ENCODE peak calls at places on chromosome 9, in nine cellular contexts. W is cardiac muscle cell, A is right atrium auricular region, H is fibroblast of lung, L is HCT116, J is tibial nerve, F is lower lobe of right lung, I is A673, X is cardiac fibroblast. O is an unnamed sample.
A peak's percentile ranks its signal among the peaks of the same experiment; 100 is the strongest.

GRCh38 chr9:137058651-137059234 is 4.9 kb upstream of the ENTPD2 start:
- DNase-seq in L (no peak), I (no peak), W (no peak), A (no peak), F (no peak), X (no peak), H (no peak), J (no peak), O (no peak)

GRCh38 chr9:2623046-2623865 is 1.7 kb downstream of the VLDLR start:
- DNase-seq in J (no peak), H (peak; percentile 42), W (peak; percentile 92), F (peak; percentile 80), X (peak; percentile 64), A (peak; percentile 85), L (no peak), I (peak; percentile 20), O (no peak)

GRCh38 chr9:93099551-93100264 is 3.7 kb downstream of the CARD19 start:
- DNase-seq in L (no peak), W (no peak), J (no peak), I (no peak), F (peak; percentile 44), A (no peak), X (no peak), H (no peak), O (no peak)

GRCh38 chr9:81861644-81862043 is 66.6 kb upstream of the SPATA31D4 start:
- DNase-seq in X (peak; percentile 49), F (no peak), H (peak; percentile 90), W (no peak), A (no peak), I (no peak), J (no peak), L (no peak), O (peak; percentile 28)

GRCh38 chr9:37398464-37399025 is 24.0 kb upstream of the GRHPR start:
- DNase-seq in J (no peak), F (no peak), A (no peak), H (no peak), W (no peak), L (no peak), X (no peak), I (no peak), O (no peak)

GRCh38 chr9:124869466-124869985 is 7.6 kb downstream of the ARPC5L start:
- DNase-seq in I (no peak), H (peak; percentile 20), J (no peak), F (no peak), W (peak; percentile 45), L (no peak), A (no peak), X (no peak), O (no peak)

GRCh38 chr9:83027153-83027867 is 35.6 kb downstream of the RASEF start:
- DNase-seq in J (no peak), W (no peak), H (peak; percentile 97), I (no peak), F (no peak), L (peak; percentile 22), X (peak; percentile 23), A (no peak), O (peak; percentile 87)

GRCh38 chr9:131915181-131915580 is 164.5 kb downstream of the MED27 start:
- DNase-seq in J (no peak), H (peak; percentile 72), I (no peak), X (no peak), L (no peak), W (no peak), A (no peak), F (no peak), O (no peak)

GRCh38 chr9:89038354-89039091 is 47.3 kb downstream of the S1PR3 start:
- DNase-seq in H (peak; percentile 98), L (no peak), A (peak; percentile 77), I (peak; percentile 8), W (no peak), X (peak; percentile 96), F (no peak), J (no peak), O (peak; percentile 90)

GRCh38 chr9:94881454-94881853 is 155.0 kb downstream of the AOPEP start:
- DNase-seq in W (no peak), A (no peak), J (no peak), L (no peak), X (no peak), I (no peak), H (no peak), F (no peak), O (no peak)

DNA sequence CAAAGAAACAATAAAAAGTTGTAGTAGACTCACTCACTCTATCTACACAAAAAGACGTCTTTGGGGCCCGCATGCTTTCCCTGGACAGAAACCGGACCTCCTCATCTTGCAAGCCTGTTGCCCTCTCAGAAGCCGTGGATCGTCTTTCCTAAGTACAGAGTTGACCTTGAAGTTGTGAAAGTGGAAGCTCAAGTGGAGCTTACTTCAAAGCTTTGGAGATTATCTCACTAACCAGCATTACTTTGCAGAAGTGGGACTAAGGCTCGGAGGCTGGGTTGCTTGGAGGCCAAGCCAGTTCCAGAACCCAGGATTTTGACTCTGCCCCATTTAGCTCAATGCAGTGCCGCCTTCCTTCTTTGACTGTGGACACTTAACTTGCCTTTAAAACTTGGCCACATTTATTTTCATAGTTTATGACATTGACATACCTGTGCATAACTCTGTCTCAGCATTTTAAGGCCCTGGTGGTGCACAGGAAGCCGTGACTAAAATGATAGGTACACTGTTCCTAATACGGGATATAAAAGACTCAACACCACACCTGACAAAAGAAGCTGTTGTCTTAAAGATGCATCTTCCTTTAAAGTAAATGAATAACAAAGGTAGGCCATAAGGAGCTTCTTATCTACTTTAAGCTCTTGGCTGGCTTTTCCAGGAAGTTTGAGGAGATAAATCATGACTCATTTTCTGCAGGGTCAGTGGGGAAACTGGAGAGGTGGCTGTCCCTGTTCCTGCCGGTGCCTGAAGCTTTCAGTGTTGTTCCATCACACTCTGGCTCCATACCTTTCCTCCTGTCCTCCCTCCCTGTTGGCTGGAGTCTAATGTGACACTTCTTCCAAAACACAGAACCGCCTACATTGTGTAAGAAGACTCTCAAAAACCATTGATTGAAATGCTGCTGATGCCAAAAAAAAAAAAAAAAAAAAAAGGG is 10.7 kb downstream of the SLC25A25 start:
- DNase-seq in X (peak; percentile 51), I (no peak), J (no peak), F (no peak), W (peak; percentile 85), L (peak; percentile 79), A (no peak), H (peak; percentile 65), O (no peak)
- H3K4me3 ChIP-seq in X (no peak overlapping the region), I (no peak overlapping the region), J (no peak overlapping the region), F (no peak overlapping the region), W (no peak overlapping the region), L (peak overlapping the region; percentile 0), A (no peak overlapping the region), H (no peak overlapping the region), O (no peak overlapping the region)

GRCh38 chr9:77649109-77649812 is 1.1 kb upstream of the GNA14 start:
- DNase-seq in X (peak; percentile 70), J (no peak), A (no peak), F (no peak), L (peak; percentile 10), W (no peak), I (peak; percentile 28), H (peak; percentile 26), O (no peak)

GRCh38 chr9:77647267-77647658 is 859 bp downstream of the GNA14 start:
- DNase-seq in H (no peak), W (no peak), I (no peak), X (no peak), A (no peak), F (no peak), L (no peak), J (no peak), O (no peak)

GRCh38 chr9:77651203-77651602 is 3.1 kb upstream of the GNA14 start:
- DNase-seq in A (no peak), I (no peak), W (no peak), L (no peak), H (no peak), X (no peak), F (no peak), J (no peak), O (no peak)

GRCh38 chr9:77647659-77648457 is at the start of gene GNA14:
- DNase-seq in H (peak; percentile 37), A (peak; percentile 61), X (peak; percentile 31), J (no peak), L (no peak), W (peak; percentile 44), I (no peak), F (no peak), O (no peak)

DNA sequence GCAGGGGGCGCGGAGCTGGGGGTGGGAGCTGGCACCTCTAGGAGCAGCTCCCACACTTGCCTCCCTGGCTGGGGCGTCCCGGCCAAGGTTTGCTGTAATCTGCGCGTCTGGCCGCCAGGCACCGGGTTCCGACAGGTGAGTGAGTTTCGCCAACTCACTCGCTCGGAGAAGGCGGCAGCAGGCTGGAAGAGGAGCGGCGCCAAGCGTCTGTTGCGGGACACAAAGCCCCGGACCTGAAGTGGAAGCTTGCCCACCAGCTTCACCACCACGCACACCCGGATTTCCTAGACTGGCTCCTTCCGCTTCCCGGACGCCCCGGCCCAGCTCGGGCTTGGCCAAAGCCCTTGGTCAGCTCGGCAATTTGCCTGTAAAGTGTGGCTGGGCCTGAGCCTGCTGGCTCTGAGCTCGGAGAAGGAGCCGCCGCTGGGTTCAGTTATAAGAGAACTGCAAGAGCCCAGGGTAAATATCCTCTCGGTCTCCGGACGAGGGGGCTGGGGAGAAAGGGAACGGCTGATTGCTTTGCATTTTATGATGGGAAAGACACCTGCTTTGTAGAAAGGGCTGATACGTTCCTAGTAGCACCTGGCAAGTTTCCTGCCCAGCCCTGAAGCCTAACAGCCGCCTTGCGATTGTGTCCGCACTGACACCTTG is 461 bp upstream of the GNA14 start:
- DNase-seq in F (peak; percentile 73), X (peak; percentile 59), A (peak; percentile 72), W (peak; percentile 23), L (no peak), I (no peak), J (no peak), H (peak; percentile 26), O (peak; percentile 12)
- TF ChIP-seq CTCF in F (no peak), X (no peak), A (no peak), W (peak; percentile 3), L (no peak), I (no peak), J (no peak), H (peak; percentile 19), O (peak; percentile 7)

DNA sequence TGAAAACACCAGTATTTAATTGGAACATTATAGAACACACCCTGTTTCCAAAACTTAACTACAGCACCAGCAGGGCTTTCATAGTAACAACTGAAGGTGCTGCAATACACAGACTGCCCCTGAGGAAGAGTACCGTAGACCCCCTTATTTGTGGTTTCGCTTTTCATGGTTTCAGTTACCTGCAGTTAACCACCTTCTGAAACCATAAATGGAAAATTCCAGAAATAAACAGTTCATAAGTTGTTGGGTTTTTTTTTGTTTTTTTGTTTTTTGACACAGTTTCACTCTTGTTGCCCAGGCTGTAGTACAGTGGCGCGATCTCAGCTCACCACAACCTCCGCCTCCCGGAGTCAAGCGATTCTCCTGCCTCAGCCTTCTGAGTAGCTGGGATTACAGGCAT is 9.5 kb upstream of the GLDC start:
- DNase-seq in F (no peak), X (no peak), I (no peak), W (no peak), A (no peak), J (no peak), L (no peak), H (no peak), O (no peak)
- H3K4me3 ChIP-seq in F (no peak overlapping the region), X (no peak overlapping the region), I (no peak overlapping the region), W (no peak overlapping the region), A (no peak overlapping the region), J (no peak overlapping the region), L (no peak overlapping the region), H (no peak overlapping the region), O (no peak overlapping the region)

DNA sequence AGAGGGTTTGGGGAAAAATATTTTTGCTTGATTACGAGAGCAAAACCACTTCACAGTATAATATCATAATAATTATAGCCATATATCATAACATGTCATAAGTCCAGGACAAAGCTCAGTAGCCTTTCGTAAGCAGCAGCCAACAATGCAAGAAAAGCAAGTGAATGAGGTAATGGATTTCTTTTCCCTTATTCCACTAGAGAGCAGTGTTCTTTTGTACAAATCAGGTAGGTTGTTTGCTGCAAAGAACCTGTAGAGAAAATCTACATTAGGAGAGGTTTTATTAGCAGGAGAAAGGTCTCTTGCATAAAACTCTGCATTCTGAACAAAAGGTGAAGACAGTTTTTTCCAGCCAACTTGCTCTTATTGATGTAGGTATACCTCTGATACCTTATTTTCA is 1033.4 kb downstream of the TLE4 start:
- DNase-seq in J (no peak), I (peak; percentile 44), A (no peak), F (no peak), L (no peak), W (peak; percentile 50), X (peak; percentile 59), H (peak; percentile 57), O (peak; percentile 48)
- TF ChIP-seq CTCF in J (no peak), I (peak; percentile 50), A (peak; percentile 38), F (no peak), L (no peak), W (peak; percentile 54), X (peak; percentile 36), H (peak; percentile 49), O (peak; percentile 45)